ENCODE peak calls at places on chromosomes 16 and 17, in eight cellular contexts. One of them, this sample, is unnamed. For H3K36me3, the result is how much of the 10 kb centered on the place peaks cover.

GRCh38 chr16:23269248-23270091 is 32.6 kb upstream of the SCNN1B start:
- DNase-seq in HCT116: peak
- DNase-seq in trophoblast cell: no peak
- DNase-seq in prostate gland: no peak
- DNase-seq in stomach: no peak
- DNase-seq in Peyer's patch: no peak
- DNase-seq in mammary epithelial cell: no peak
- DNase-seq in mesendoderm: peak
- DNase-seq in this sample: no peak

GRCh38 chr17:33949100-33949499 is 306.0 kb upstream of the CCL2 start:
- DNase-seq in HCT116: no peak
- DNase-seq in trophoblast cell: no peak
- DNase-seq in prostate gland: no peak
- DNase-seq in stomach: no peak
- DNase-seq in Peyer's patch: no peak
- DNase-seq in mammary epithelial cell: no peak
- DNase-seq in mesendoderm: peak
- DNase-seq in this sample: no peak

GRCh38 chr17:59377410-59377809 is 46.0 kb downstream of the YPEL2 start:
- DNase-seq in HCT116: no peak
- DNase-seq in trophoblast cell: no peak
- DNase-seq in prostate gland: no peak
- DNase-seq in stomach: no peak
- DNase-seq in Peyer's patch: no peak
- DNase-seq in mammary epithelial cell: no peak
- DNase-seq in mesendoderm: no peak
- DNase-seq in this sample: no peak

GRCh38 chr17:31580331-31581021 is 189.0 kb downstream of the RAB11FIP4 start:
- DNase-seq in HCT116: no peak
- DNase-seq in trophoblast cell: peak
- DNase-seq in prostate gland: no peak
- DNase-seq in stomach: peak
- DNase-seq in Peyer's patch: no peak
- DNase-seq in mammary epithelial cell: peak
- DNase-seq in mesendoderm: no peak
- DNase-seq in this sample: no peak

GRCh38 chr17:42275527-42276358 is 448 bp downstream of the STAT5B start:
- DNase-seq in HCT116: no peak
- DNase-seq in trophoblast cell: peak
- DNase-seq in prostate gland: no peak
- DNase-seq in stomach: no peak
- DNase-seq in Peyer's patch: peak
- DNase-seq in mammary epithelial cell: no peak
- DNase-seq in mesendoderm: peak
- DNase-seq in this sample: no peak

GRCh38 chr16:86128246-86128645 is 229.3 kb downstream of the IRF8 start:
- DNase-seq in HCT116: no peak
- DNase-seq in trophoblast cell: no peak
- DNase-seq in prostate gland: no peak
- DNase-seq in stomach: no peak
- DNase-seq in Peyer's patch: no peak
- DNase-seq in mammary epithelial cell: no peak
- DNase-seq in mesendoderm: no peak
- DNase-seq in this sample: no peak

GRCh38 chr16:83917152-83918120 is 18.5 kb downstream of the MLYCD start:
- DNase-seq in HCT116: no peak
- DNase-seq in trophoblast cell: no peak
- DNase-seq in prostate gland: no peak
- DNase-seq in stomach: no peak
- DNase-seq in Peyer's patch: no peak
- DNase-seq in mammary epithelial cell: no peak
- DNase-seq in mesendoderm: no peak
- DNase-seq in this sample: no peak

GRCh38 chr16:71389330-71389729 is 30.8 kb downstream of the CALB2 start:
- DNase-seq in HCT116: no peak
- DNase-seq in trophoblast cell: no peak
- DNase-seq in prostate gland: no peak
- DNase-seq in stomach: no peak
- DNase-seq in Peyer's patch: no peak
- DNase-seq in mammary epithelial cell: no peak
- DNase-seq in mesendoderm: no peak
- DNase-seq in this sample: no peak

GRCh38 chr17:10616502-10617119 is 40.5 kb downstream of the MYH3 start:
- DNase-seq in HCT116: peak
- DNase-seq in trophoblast cell: peak
- DNase-seq in prostate gland: peak
- DNase-seq in stomach: peak
- DNase-seq in Peyer's patch: peak
- DNase-seq in mammary epithelial cell: peak
- DNase-seq in mesendoderm: peak
- DNase-seq in this sample: peak

GRCh38 chr16:72948238-72948559 is 99.7 kb downstream of the ZFHX3 start:
- DNase-seq in HCT116: no peak
- DNase-seq in trophoblast cell: no peak
- DNase-seq in prostate gland: no peak
- DNase-seq in stomach: no peak
- DNase-seq in Peyer's patch: no peak
- DNase-seq in mammary epithelial cell: no peak
- DNase-seq in mesendoderm: no peak
- DNase-seq in this sample: no peak

GRCh38 chr17:16472539-16472938 is 19.5 kb downstream of the LRRC75A start:
- DNase-seq in HCT116: no peak
- DNase-seq in trophoblast cell: no peak
- DNase-seq in prostate gland: no peak
- DNase-seq in stomach: no peak
- DNase-seq in Peyer's patch: no peak
- DNase-seq in mammary epithelial cell: no peak
- DNase-seq in mesendoderm: no peak
- DNase-seq in this sample: no peak

GRCh38 chr16:2471016-2471652 is at the start of gene NTN3:
- DNase-seq in HCT116: no peak
- DNase-seq in trophoblast cell: no peak
- DNase-seq in prostate gland: no peak
- DNase-seq in stomach: no peak
- DNase-seq in Peyer's patch: no peak
- DNase-seq in mammary epithelial cell: no peak
- DNase-seq in mesendoderm: peak
- DNase-seq in this sample: no peak

GRCh38 chr17:28347261-28347891 is 10.0 kb downstream of the POLDIP2 start:
- DNase-seq in HCT116: no peak
- DNase-seq in trophoblast cell: peak
- DNase-seq in prostate gland: no peak
- DNase-seq in stomach: peak
- DNase-seq in Peyer's patch: no peak
- DNase-seq in mammary epithelial cell: peak
- DNase-seq in mesendoderm: peak
- DNase-seq in this sample: no peak

GRCh38 chr16:69276143-69277115 is 34.7 kb upstream of the VPS4A start:
- DNase-seq in HCT116: no peak
- DNase-seq in trophoblast cell: no peak
- DNase-seq in prostate gland: no peak
- DNase-seq in stomach: no peak
- DNase-seq in Peyer's patch: no peak
- DNase-seq in mammary epithelial cell: no peak
- DNase-seq in mesendoderm: no peak
- DNase-seq in this sample: peak

GRCh38 chr17:75124041-75124818 is 7.3 kb downstream of the NT5C start:
- DNase-seq in HCT116: peak
- DNase-seq in trophoblast cell: peak
- DNase-seq in prostate gland: peak
- DNase-seq in stomach: peak
- DNase-seq in Peyer's patch: no peak
- DNase-seq in mammary epithelial cell: peak
- DNase-seq in mesendoderm: no peak
- DNase-seq in this sample: peak

DNA sequence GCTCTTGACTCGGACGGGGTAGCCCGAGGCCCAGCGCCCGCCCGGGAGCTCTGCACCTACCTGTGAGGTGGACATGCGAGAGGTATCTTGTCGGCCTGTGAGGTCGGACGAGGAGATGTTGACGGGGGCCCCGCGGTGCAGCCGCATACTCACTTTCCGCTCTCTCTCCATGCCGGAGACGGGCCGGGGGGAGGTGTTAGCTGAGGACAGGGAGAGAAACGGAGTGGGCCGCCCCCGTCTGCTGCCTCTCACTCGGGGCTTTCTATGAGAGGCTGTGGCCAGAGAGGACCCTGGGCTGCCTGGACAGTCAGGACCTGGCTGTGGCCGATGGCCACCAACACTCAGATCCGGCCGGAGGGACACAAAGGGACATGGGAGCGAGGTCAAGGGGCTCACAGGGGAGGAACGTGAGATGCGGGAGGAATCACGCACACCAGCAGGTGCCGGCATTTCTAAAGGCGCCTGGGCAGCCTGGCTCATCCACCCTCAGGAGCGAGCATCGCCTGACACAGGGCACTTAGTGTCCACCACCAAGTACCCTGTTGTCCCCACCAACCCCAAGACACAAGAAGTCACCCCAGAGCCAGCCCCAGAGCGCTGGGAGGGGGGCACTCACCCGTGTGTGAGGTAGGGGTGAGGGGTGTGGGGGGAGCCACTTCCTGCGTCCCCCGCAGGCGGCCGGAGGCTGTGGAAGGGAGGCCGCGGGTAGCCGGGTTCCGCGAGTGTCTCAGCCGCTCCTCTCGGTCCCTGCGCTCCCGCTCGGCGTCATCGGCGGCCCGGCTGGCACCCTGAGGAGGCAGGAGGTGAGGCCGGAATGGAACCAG is 20.2 kb downstream of the SLC16A3 start:
- DNase-seq in HCT116: no peak
- DNase-seq in trophoblast cell: no peak
- DNase-seq in prostate gland: no peak
- DNase-seq in stomach: no peak
- DNase-seq in Peyer's patch: no peak
- DNase-seq in mammary epithelial cell: no peak
- DNase-seq in mesendoderm: no peak
- DNase-seq in this sample: no peak
- H3K36me3 ChIP-seq in HCT116: half or more
- H3K36me3 ChIP-seq in trophoblast cell: half or more
- H3K36me3 ChIP-seq in prostate gland: half or more
- H3K36me3 ChIP-seq in stomach: half or more
- H3K36me3 ChIP-seq in Peyer's patch: half or more
- H3K36me3 ChIP-seq in mammary epithelial cell: half or more
- H3K36me3 ChIP-seq in mesendoderm: under half
- H3K36me3 ChIP-seq in this sample: under half

DNA sequence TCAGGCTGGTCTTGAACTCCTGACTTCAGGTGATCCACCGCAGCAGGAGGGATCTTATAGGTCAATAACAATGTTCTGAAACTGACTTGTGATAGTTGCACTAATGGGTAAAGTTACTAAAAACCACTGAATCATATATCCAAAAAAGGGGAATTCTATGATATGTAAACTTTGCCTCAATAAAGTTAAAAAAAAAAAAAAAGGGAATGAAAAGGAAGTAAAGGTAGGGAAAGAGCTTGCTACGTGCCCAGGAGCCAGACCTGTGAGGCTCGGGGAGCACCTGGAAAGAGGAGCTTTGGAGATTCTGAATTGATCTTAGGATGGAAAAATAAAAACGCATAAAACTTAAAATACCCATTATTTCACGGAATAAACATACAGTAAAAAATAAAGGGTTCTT is 20.8 kb upstream of the TRAP1 start:
- DNase-seq in HCT116: no peak
- DNase-seq in trophoblast cell: no peak
- DNase-seq in prostate gland: no peak
- DNase-seq in stomach: no peak
- DNase-seq in Peyer's patch: no peak
- DNase-seq in mammary epithelial cell: no peak
- DNase-seq in mesendoderm: no peak
- DNase-seq in this sample: no peak
- H3K36me3 ChIP-seq in HCT116: under half
- H3K36me3 ChIP-seq in trophoblast cell: half or more
- H3K36me3 ChIP-seq in prostate gland: under half
- H3K36me3 ChIP-seq in stomach: half or more
- H3K36me3 ChIP-seq in Peyer's patch: half or more
- H3K36me3 ChIP-seq in mammary epithelial cell: under half
- H3K36me3 ChIP-seq in mesendoderm: under half
- H3K36me3 ChIP-seq in this sample: under half

GRCh38 chr16:89288577-89288844 is 71.0 kb downstream of the ZNF778 start:
- DNase-seq in HCT116: no peak
- DNase-seq in trophoblast cell: no peak
- DNase-seq in prostate gland: no peak
- DNase-seq in stomach: no peak
- DNase-seq in Peyer's patch: no peak
- DNase-seq in mammary epithelial cell: no peak
- DNase-seq in mesendoderm: no peak
- DNase-seq in this sample: no peak

GRCh38 chr16:89285381-89285780 is 67.9 kb downstream of the ZNF778 start:
- DNase-seq in HCT116: no peak
- DNase-seq in trophoblast cell: no peak
- DNase-seq in prostate gland: no peak
- DNase-seq in stomach: no peak
- DNase-seq in Peyer's patch: no peak
- DNase-seq in mammary epithelial cell: no peak
- DNase-seq in mesendoderm: no peak
- DNase-seq in this sample: no peak

GRCh38 chr16:89287777-89288576 is 70.5 kb downstream of the ZNF778 start:
- DNase-seq in HCT116: no peak
- DNase-seq in trophoblast cell: no peak
- DNase-seq in prostate gland: no peak
- DNase-seq in stomach: no peak
- DNase-seq in Peyer's patch: no peak
- DNase-seq in mammary epithelial cell: no peak
- DNase-seq in mesendoderm: no peak
- DNase-seq in this sample: no peak

GRCh38 chr16:89283449-89283848 is 65.9 kb downstream of the ZNF778 start:
- DNase-seq in HCT116: no peak
- DNase-seq in trophoblast cell: no peak
- DNase-seq in prostate gland: no peak
- DNase-seq in stomach: no peak
- DNase-seq in Peyer's patch: no peak
- DNase-seq in mammary epithelial cell: no peak
- DNase-seq in mesendoderm: no peak
- DNase-seq in this sample: no peak

DNA sequence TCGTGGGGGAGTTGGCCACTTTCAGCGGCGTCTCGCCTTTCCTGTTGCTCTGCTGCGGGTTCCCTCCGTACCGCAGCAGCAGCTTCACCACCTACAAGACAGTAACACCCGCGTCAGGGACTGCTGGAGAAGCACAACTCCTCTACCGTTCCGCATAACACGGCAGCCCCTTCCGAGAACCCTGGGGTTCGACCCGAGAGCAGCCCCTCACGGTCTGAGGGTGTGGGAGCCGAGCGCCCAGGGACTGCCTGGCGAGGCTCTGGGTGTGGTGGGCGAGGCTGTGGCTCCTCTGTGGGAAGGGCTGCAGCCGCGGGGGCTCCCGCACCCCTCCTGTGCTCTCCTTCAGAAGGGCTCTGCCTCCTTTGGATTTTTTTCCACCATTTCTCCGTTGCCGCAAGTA is 68.6 kb downstream of the ZNF778 start:
- DNase-seq in HCT116: no peak
- DNase-seq in trophoblast cell: no peak
- DNase-seq in prostate gland: no peak
- DNase-seq in stomach: no peak
- DNase-seq in Peyer's patch: no peak
- DNase-seq in mammary epithelial cell: no peak
- DNase-seq in mesendoderm: no peak
- DNase-seq in this sample: no peak
- H3K36me3 ChIP-seq in HCT116: half or more
- H3K36me3 ChIP-seq in trophoblast cell: half or more
- H3K36me3 ChIP-seq in prostate gland: under half
- H3K36me3 ChIP-seq in stomach: half or more
- H3K36me3 ChIP-seq in Peyer's patch: half or more
- H3K36me3 ChIP-seq in mammary epithelial cell: under half
- H3K36me3 ChIP-seq in mesendoderm: under half
- H3K36me3 ChIP-seq in this sample: under half

GRCh38 chr17:82957961-82958491 is 118.2 kb upstream of the ZNF750 start:
- DNase-seq in HCT116: no peak
- DNase-seq in trophoblast cell: no peak
- DNase-seq in prostate gland: no peak
- DNase-seq in stomach: peak
- DNase-seq in Peyer's patch: no peak
- DNase-seq in mammary epithelial cell: no peak
- DNase-seq in mesendoderm: no peak
- DNase-seq in this sample: no peak
- H3K36me3 ChIP-seq in HCT116: under half
- H3K36me3 ChIP-seq in trophoblast cell: under half
- H3K36me3 ChIP-seq in prostate gland: under half
- H3K36me3 ChIP-seq in stomach: under half
- H3K36me3 ChIP-seq in Peyer's patch: under half
- H3K36me3 ChIP-seq in mammary epithelial cell: under half
- H3K36me3 ChIP-seq in mesendoderm: under half
- H3K36me3 ChIP-seq in this sample: under half